ENCODE peak calls at places on chromosomes 16 and 17, in five cellular contexts. J, B, G, D and N are unnamed samples.

GRCh38 chr17:29514792-29515191 is 52.0 kb downstream of the ABHD15 start:
- DNase-seq in J (no peak), B (peak; percentile 35), G (no peak), D (peak; percentile 16), N (no peak)

GRCh38 chr17:45147102-45147580 is 1.1 kb upstream of the HEXIM1 start:
- DNase-seq in J (peak; percentile 67), B (peak; percentile 55), G (no peak), D (no peak), N (no peak)

GRCh38 chr17:12627776-12628491 is 37.8 kb upstream of the MYOCD start:
- DNase-seq in J (peak; percentile 45), B (peak; percentile 13), G (no peak), D (no peak), N (no peak)

GRCh38 chr17:66302761-66303626 is 581 bp downstream of the PRKCA start:
- DNase-seq in J (peak; percentile 70), B (peak; percentile 58), G (peak; percentile 79), D (no peak), N (peak; percentile 43)

GRCh38 chr16:49280022-49280741 is 1.5 kb downstream of the CBLN1 start:
- DNase-seq in J (peak; percentile 9), B (no peak), G (no peak), D (no peak), N (no peak)

GRCh38 chr16:26802965-26803364 is 263.8 kb upstream of the C16orf82 start:
- DNase-seq in J (no peak), B (no peak), G (no peak), D (no peak), N (no peak)

GRCh38 chr16:73949574-73950348 is 346.9 kb upstream of the PSMD7 start:
- DNase-seq in J (peak; percentile 79), B (peak; percentile 85), G (no peak), D (peak; percentile 95), N (no peak)

GRCh38 chr17:44990994-44991393 is 22.9 kb upstream of the C1QL1 start:
- DNase-seq in J (no peak), B (no peak), G (no peak), D (no peak), N (no peak)

GRCh38 chr16:51150894-51151320 is at the start of gene SALL1:
- DNase-seq in J (peak; percentile 35), B (no peak), G (no peak), D (no peak), N (no peak)

GRCh38 chr17:1040216-1040600 is 43.3 kb downstream of the TIMM22 start:
- DNase-seq in J (peak; percentile 29), B (no peak), G (no peak), D (no peak), N (no peak)

GRCh38 chr17:62892870-62893338 is 73.1 kb upstream of the TANC2 start:
- DNase-seq in J (peak; percentile 66), B (peak; percentile 75), G (peak; percentile 36), D (no peak), N (no peak)

GRCh38 chr17:6463616-6464445 is 19.6 kb downstream of the PIMREG start:
- DNase-seq in J (no peak), B (no peak), G (no peak), D (no peak), N (no peak)